ENCODE peak calls at places on chromosomes 13 and 19, in ten cellular contexts. One of them, this sample, is unnamed.
A peak's percentile ranks its signal among the peaks of the same experiment; 100 is the strongest.

GRCh38 chr13:110664074-110664473 is 41.8 kb downstream of the CARS2 start:
- DNase-seq in suprapubic skin: no peak
- DNase-seq in testis: no peak
- DNase-seq in right lobe of liver: no peak
- DNase-seq in MM.1S: no peak
- DNase-seq in CD8-positive, alpha-beta T cell: no peak
- DNase-seq in breast epithelium: no peak
- DNase-seq in SK-N-SH: no peak
- DNase-seq in lower lobe of right lung: no peak
- DNase-seq in cardiac muscle cell: no peak
- DNase-seq in this sample: no peak

GRCh38 chr19:1259206-1259872 is 9.8 kb upstream of the CIRBP start:
- DNase-seq in suprapubic skin: no peak
- DNase-seq in testis: no peak
- DNase-seq in right lobe of liver: peak; percentile 85
- DNase-seq in MM.1S: peak; percentile 78
- DNase-seq in CD8-positive, alpha-beta T cell: peak; percentile 79
- DNase-seq in breast epithelium: no peak
- DNase-seq in SK-N-SH: peak; percentile 62
- DNase-seq in lower lobe of right lung: peak; percentile 88
- DNase-seq in cardiac muscle cell: peak; percentile 68
- DNase-seq in this sample: peak; percentile 88

GRCh38 chr19:4678881-4679379 is 8.8 kb upstream of the MYDGF start:
- DNase-seq in suprapubic skin: no peak
- DNase-seq in testis: peak; percentile 69
- DNase-seq in right lobe of liver: no peak
- DNase-seq in MM.1S: no peak
- DNase-seq in CD8-positive, alpha-beta T cell: peak; percentile 37
- DNase-seq in breast epithelium: no peak
- DNase-seq in SK-N-SH: peak; percentile 81
- DNase-seq in lower lobe of right lung: no peak
- DNase-seq in cardiac muscle cell: no peak
- DNase-seq in this sample: no peak

GRCh38 chr13:70170689-70171088 is 62.4 kb upstream of the KLHL1 start:
- DNase-seq in suprapubic skin: no peak
- DNase-seq in testis: no peak
- DNase-seq in right lobe of liver: no peak
- DNase-seq in MM.1S: no peak
- DNase-seq in CD8-positive, alpha-beta T cell: no peak
- DNase-seq in breast epithelium: no peak
- DNase-seq in SK-N-SH: no peak
- DNase-seq in lower lobe of right lung: no peak
- DNase-seq in cardiac muscle cell: no peak
- DNase-seq in this sample: no peak

GRCh38 chr19:19591133-19591825 is 27.2 kb downstream of the PBX4 start:
- DNase-seq in suprapubic skin: no peak
- DNase-seq in testis: no peak
- DNase-seq in right lobe of liver: no peak
- DNase-seq in MM.1S: no peak
- DNase-seq in CD8-positive, alpha-beta T cell: peak; percentile 68
- DNase-seq in breast epithelium: no peak
- DNase-seq in SK-N-SH: no peak
- DNase-seq in lower lobe of right lung: no peak
- DNase-seq in cardiac muscle cell: peak; percentile 94
- DNase-seq in this sample: no peak

GRCh38 chr19:55305491-55305890 is 19.6 kb downstream of the TMEM150B start:
- DNase-seq in suprapubic skin: no peak
- DNase-seq in testis: peak; percentile 85
- DNase-seq in right lobe of liver: no peak
- DNase-seq in MM.1S: peak; percentile 45
- DNase-seq in CD8-positive, alpha-beta T cell: peak; percentile 53
- DNase-seq in breast epithelium: no peak
- DNase-seq in SK-N-SH: peak; percentile 84
- DNase-seq in lower lobe of right lung: no peak
- DNase-seq in cardiac muscle cell: peak; percentile 34
- DNase-seq in this sample: peak; percentile 40

GRCh38 chr19:2148482-2149135 is 2.8 kb downstream of the AP3D1 start:
- DNase-seq in suprapubic skin: no peak
- DNase-seq in testis: no peak
- DNase-seq in right lobe of liver: no peak
- DNase-seq in MM.1S: no peak
- DNase-seq in CD8-positive, alpha-beta T cell: no peak
- DNase-seq in breast epithelium: no peak
- DNase-seq in SK-N-SH: peak; percentile 16
- DNase-seq in lower lobe of right lung: no peak
- DNase-seq in cardiac muscle cell: no peak
- DNase-seq in this sample: no peak

GRCh38 chr13:40336228-40337221 is 329.9 kb downstream of the FOXO1 start:
- DNase-seq in suprapubic skin: no peak
- DNase-seq in testis: no peak
- DNase-seq in right lobe of liver: no peak
- DNase-seq in MM.1S: no peak
- DNase-seq in CD8-positive, alpha-beta T cell: no peak
- DNase-seq in breast epithelium: no peak
- DNase-seq in SK-N-SH: no peak
- DNase-seq in lower lobe of right lung: no peak
- DNase-seq in cardiac muscle cell: no peak
- DNase-seq in this sample: no peak

GRCh38 chr19:27794444-27795042 is 1418.4 kb downstream of the UQCRFS1 start:
- DNase-seq in suprapubic skin: no peak
- DNase-seq in testis: peak; percentile 43
- DNase-seq in right lobe of liver: peak; percentile 60
- DNase-seq in MM.1S: peak; percentile 7
- DNase-seq in CD8-positive, alpha-beta T cell: peak; percentile 26
- DNase-seq in breast epithelium: no peak
- DNase-seq in SK-N-SH: no peak
- DNase-seq in lower lobe of right lung: no peak
- DNase-seq in cardiac muscle cell: peak; percentile 44
- DNase-seq in this sample: peak; percentile 17

GRCh38 chr13:25686831-25687495 is 315.2 kb downstream of the ATP8A2 start:
- DNase-seq in suprapubic skin: no peak
- DNase-seq in testis: no peak
- DNase-seq in right lobe of liver: no peak
- DNase-seq in MM.1S: no peak
- DNase-seq in CD8-positive, alpha-beta T cell: no peak
- DNase-seq in breast epithelium: no peak
- DNase-seq in SK-N-SH: no peak
- DNase-seq in lower lobe of right lung: no peak
- DNase-seq in cardiac muscle cell: no peak
- DNase-seq in this sample: no peak

GRCh38 chr19:49331616-49332055 is 3.6 kb upstream of the CD37 start:
- DNase-seq in suprapubic skin: peak; percentile 7
- DNase-seq in testis: peak; percentile 64
- DNase-seq in right lobe of liver: peak; percentile 79
- DNase-seq in MM.1S: peak; percentile 54
- DNase-seq in CD8-positive, alpha-beta T cell: peak; percentile 69
- DNase-seq in breast epithelium: no peak
- DNase-seq in SK-N-SH: peak; percentile 63
- DNase-seq in lower lobe of right lung: no peak
- DNase-seq in cardiac muscle cell: peak; percentile 69
- DNase-seq in this sample: no peak

GRCh38 chr19:51751655-51752054 is at the start of gene FPR1:
- DNase-seq in suprapubic skin: peak; percentile 23
- DNase-seq in testis: no peak
- DNase-seq in right lobe of liver: no peak
- DNase-seq in MM.1S: no peak
- DNase-seq in CD8-positive, alpha-beta T cell: no peak
- DNase-seq in breast epithelium: no peak
- DNase-seq in SK-N-SH: no peak
- DNase-seq in lower lobe of right lung: no peak
- DNase-seq in cardiac muscle cell: peak; percentile 74
- DNase-seq in this sample: no peak

GRCh38 chr13:26558074-26558805 is 757 bp downstream of the WASF3 start:
- DNase-seq in suprapubic skin: no peak
- DNase-seq in testis: peak; percentile 36
- DNase-seq in right lobe of liver: no peak
- DNase-seq in MM.1S: no peak
- DNase-seq in CD8-positive, alpha-beta T cell: no peak
- DNase-seq in breast epithelium: no peak
- DNase-seq in SK-N-SH: peak; percentile 73
- DNase-seq in lower lobe of right lung: peak; percentile 46
- DNase-seq in cardiac muscle cell: peak; percentile 22
- DNase-seq in this sample: no peak

GRCh38 chr13:102191951-102192461 is 209.8 kb downstream of the FGF14 start:
- DNase-seq in suprapubic skin: no peak
- DNase-seq in testis: no peak
- DNase-seq in right lobe of liver: peak; percentile 73
- DNase-seq in MM.1S: no peak
- DNase-seq in CD8-positive, alpha-beta T cell: no peak
- DNase-seq in breast epithelium: no peak
- DNase-seq in SK-N-SH: no peak
- DNase-seq in lower lobe of right lung: no peak
- DNase-seq in cardiac muscle cell: peak; percentile 10
- DNase-seq in this sample: no peak

GRCh38 chr19:18021121-18021755 is 13.3 kb downstream of the ARRDC2 start:
- DNase-seq in suprapubic skin: peak; percentile 94
- DNase-seq in testis: peak; percentile 57
- DNase-seq in right lobe of liver: peak; percentile 87
- DNase-seq in MM.1S: no peak
- DNase-seq in CD8-positive, alpha-beta T cell: peak; percentile 81
- DNase-seq in breast epithelium: peak; percentile 79
- DNase-seq in SK-N-SH: no peak
- DNase-seq in lower lobe of right lung: peak; percentile 88
- DNase-seq in cardiac muscle cell: peak; percentile 92
- DNase-seq in this sample: peak; percentile 91

GRCh38 chr19:55303477-55303876 is 19.7 kb downstream of the BRSK1 start:
- DNase-seq in suprapubic skin: no peak
- DNase-seq in testis: no peak
- DNase-seq in right lobe of liver: no peak
- DNase-seq in MM.1S: no peak
- DNase-seq in CD8-positive, alpha-beta T cell: peak; percentile 3
- DNase-seq in breast epithelium: no peak
- DNase-seq in SK-N-SH: no peak
- DNase-seq in lower lobe of right lung: no peak
- DNase-seq in cardiac muscle cell: no peak
- DNase-seq in this sample: no peak

GRCh38 chr13:101698400-101698799 is 245.9 kb downstream of the ITGBL1 start:
- DNase-seq in suprapubic skin: no peak
- DNase-seq in testis: no peak
- DNase-seq in right lobe of liver: no peak
- DNase-seq in MM.1S: no peak
- DNase-seq in CD8-positive, alpha-beta T cell: no peak
- DNase-seq in breast epithelium: no peak
- DNase-seq in SK-N-SH: peak; percentile 23
- DNase-seq in lower lobe of right lung: no peak
- DNase-seq in cardiac muscle cell: no peak
- DNase-seq in this sample: no peak

GRCh38 chr19:35882074-35882832 is 13.9 kb downstream of the APLP1 start:
- DNase-seq in suprapubic skin: no peak
- DNase-seq in testis: peak; percentile 41
- DNase-seq in right lobe of liver: no peak
- DNase-seq in MM.1S: peak; percentile 51
- DNase-seq in CD8-positive, alpha-beta T cell: no peak
- DNase-seq in breast epithelium: no peak
- DNase-seq in SK-N-SH: peak; percentile 79
- DNase-seq in lower lobe of right lung: no peak
- DNase-seq in cardiac muscle cell: peak; percentile 84
- DNase-seq in this sample: no peak

DNA sequence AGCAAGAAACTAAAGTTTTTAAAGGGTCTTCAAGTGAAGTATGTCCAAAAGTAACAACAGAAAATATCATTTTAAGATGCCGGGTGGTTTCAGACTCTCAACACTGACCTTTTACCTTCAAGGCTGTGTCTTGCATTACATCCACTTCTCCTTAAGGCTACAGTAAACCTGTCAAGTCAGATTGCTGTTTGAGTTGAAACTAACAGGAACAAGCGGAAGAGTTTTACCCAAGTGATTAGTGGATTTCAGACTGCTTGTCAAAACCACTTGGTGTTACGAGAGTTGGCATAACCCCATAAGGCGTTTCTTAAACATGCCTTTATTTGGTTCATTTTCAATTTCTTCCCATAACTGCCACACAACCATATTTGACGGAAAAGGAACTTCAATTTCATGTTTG is 283.1 kb downstream of the DCT start:
- DNase-seq in suprapubic skin: no peak
- DNase-seq in testis: no peak
- DNase-seq in right lobe of liver: no peak
- DNase-seq in MM.1S: no peak
- DNase-seq in CD8-positive, alpha-beta T cell: no peak
- DNase-seq in breast epithelium: no peak
- DNase-seq in SK-N-SH: no peak
- DNase-seq in lower lobe of right lung: no peak
- DNase-seq in cardiac muscle cell: no peak
- DNase-seq in this sample: no peak
- H3K27ac ChIP-seq in suprapubic skin: no peak overlapping the region
- H3K27ac ChIP-seq in testis: no peak overlapping the region
- H3K27ac ChIP-seq in right lobe of liver: no peak overlapping the region
- H3K27ac ChIP-seq in MM.1S: no peak overlapping the region
- H3K27ac ChIP-seq in CD8-positive, alpha-beta T cell: no peak overlapping the region
- H3K27ac ChIP-seq in breast epithelium: no peak overlapping the region
- H3K27ac ChIP-seq in SK-N-SH: no peak overlapping the region
- H3K27ac ChIP-seq in lower lobe of right lung: no peak overlapping the region
- H3K27ac ChIP-seq in cardiac muscle cell: peak overlapping the region; percentile 3
- H3K27ac ChIP-seq in this sample: no peak overlapping the region

DNA sequence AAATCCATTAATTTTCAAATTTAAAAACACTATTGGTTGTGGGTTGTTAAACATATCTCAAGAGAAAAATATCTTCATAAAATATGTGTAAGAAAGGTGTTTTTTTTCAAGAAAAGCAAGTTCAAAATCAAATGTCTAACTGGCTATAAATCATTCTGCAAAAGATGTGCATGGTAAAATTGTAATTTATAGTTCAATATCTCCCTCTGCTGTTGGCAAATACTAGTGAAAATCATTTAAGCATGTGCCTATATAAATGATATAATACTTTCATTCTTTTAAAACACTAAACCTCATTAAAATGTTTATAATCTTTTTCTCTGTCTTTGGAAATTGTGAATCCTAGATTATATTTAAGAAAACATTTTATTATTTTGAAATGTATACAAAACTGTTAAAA is 17.2 kb upstream of the SLITRK6 start:
- DNase-seq in suprapubic skin: no peak
- DNase-seq in testis: no peak
- DNase-seq in right lobe of liver: no peak
- DNase-seq in MM.1S: no peak
- DNase-seq in CD8-positive, alpha-beta T cell: no peak
- DNase-seq in breast epithelium: no peak
- DNase-seq in SK-N-SH: no peak
- DNase-seq in lower lobe of right lung: no peak
- DNase-seq in cardiac muscle cell: peak; percentile 5
- DNase-seq in this sample: no peak
- H3K4me1 ChIP-seq in suprapubic skin: no peaks in the 10 kb centered on the region
- H3K4me1 ChIP-seq in testis: no peaks in the 10 kb centered on the region
- H3K4me1 ChIP-seq in right lobe of liver: no peaks in the 10 kb centered on the region
- H3K4me1 ChIP-seq in MM.1S: no peaks in the 10 kb centered on the region
- H3K4me1 ChIP-seq in CD8-positive, alpha-beta T cell: no peaks in the 10 kb centered on the region
- H3K4me1 ChIP-seq in breast epithelium: no peaks in the 10 kb centered on the region
- H3K4me1 ChIP-seq in SK-N-SH: peaks cover 3% of the 10 kb centered on the region
- H3K4me1 ChIP-seq in lower lobe of right lung: no peaks in the 10 kb centered on the region
- H3K4me1 ChIP-seq in cardiac muscle cell: no peaks in the 10 kb centered on the region
- H3K4me1 ChIP-seq in this sample: no peaks in the 10 kb centered on the region

GRCh38 chr13:103656329-103656728 is 590.1 kb upstream of the SLC10A2 start:
- DNase-seq in suprapubic skin: no peak
- DNase-seq in testis: no peak
- DNase-seq in right lobe of liver: no peak
- DNase-seq in MM.1S: no peak
- DNase-seq in CD8-positive, alpha-beta T cell: no peak
- DNase-seq in breast epithelium: no peak
- DNase-seq in SK-N-SH: no peak
- DNase-seq in lower lobe of right lung: no peak
- DNase-seq in cardiac muscle cell: no peak
- DNase-seq in this sample: no peak
- TF ChIP-seq CTCF in suprapubic skin: no peak
- TF ChIP-seq CTCF in testis: no peak
- TF ChIP-seq CTCF in right lobe of liver: no peak
- TF ChIP-seq CTCF in MM.1S: no peak
- TF ChIP-seq CTCF in CD8-positive, alpha-beta T cell: no peak
- TF ChIP-seq CTCF in breast epithelium: no peak
- TF ChIP-seq CTCF in SK-N-SH: no peak
- TF ChIP-seq CTCF in lower lobe of right lung: no peak
- TF ChIP-seq CTCF in cardiac muscle cell: no peak
- TF ChIP-seq CTCF in this sample: no peak

GRCh38 chr19:11538232-11539036 is at the start of gene CNN1:
- DNase-seq in suprapubic skin: no peak
- DNase-seq in testis: peak; percentile 71
- DNase-seq in right lobe of liver: no peak
- DNase-seq in MM.1S: no peak
- DNase-seq in CD8-positive, alpha-beta T cell: no peak
- DNase-seq in breast epithelium: peak; percentile 66
- DNase-seq in SK-N-SH: no peak
- DNase-seq in lower lobe of right lung: no peak
- DNase-seq in cardiac muscle cell: peak; percentile 84
- DNase-seq in this sample: peak; percentile 52
- H3K27ac ChIP-seq in suprapubic skin: peak within 1 kb of the TSS; percentile 15
- H3K27ac ChIP-seq in testis: peak within 1 kb of the TSS; percentile 81
- H3K27ac ChIP-seq in right lobe of liver: no peak within 1 kb of the TSS
- H3K27ac ChIP-seq in MM.1S: no peak within 1 kb of the TSS
- H3K27ac ChIP-seq in CD8-positive, alpha-beta T cell: no peak within 1 kb of the TSS
- H3K27ac ChIP-seq in breast epithelium: peak within 1 kb of the TSS; percentile 92
- H3K27ac ChIP-seq in SK-N-SH: no peak within 1 kb of the TSS
- H3K27ac ChIP-seq in lower lobe of right lung: peak within 1 kb of the TSS; percentile 31
- H3K27ac ChIP-seq in cardiac muscle cell: peak within 1 kb of the TSS; percentile 92
- H3K27ac ChIP-seq in this sample: peak within 1 kb of the TSS; percentile 83

This sample was measured in heart right ventricle.